ENCODE peak calls at places on chromosomes 3 and 15, in five cellular contexts. One of them, this sample, is unnamed.

GRCh38 chr3:126360714-126361060 is 3.5 kb upstream of the KLF15 start:
- DNase-seq in ovary: peak
- DNase-seq in fibroblast of mammary gland: no peak
- DNase-seq in SK-N-SH: no peak
- DNase-seq in cardiac muscle cell: no peak
- DNase-seq in this sample: peak

GRCh38 chr3:146585156-146585555 is 20.0 kb downstream of the PLSCR5 start:
- DNase-seq in ovary: no peak
- DNase-seq in fibroblast of mammary gland: no peak
- DNase-seq in SK-N-SH: no peak
- DNase-seq in cardiac muscle cell: no peak
- DNase-seq in this sample: no peak

GRCh38 chr3:47761046-47761445 is 20.6 kb downstream of the SMARCC1 start:
- DNase-seq in ovary: no peak
- DNase-seq in fibroblast of mammary gland: no peak
- DNase-seq in SK-N-SH: no peak
- DNase-seq in cardiac muscle cell: no peak
- DNase-seq in this sample: no peak

GRCh38 chr3:108099203-108099602 is 8.4 kb upstream of the CD47 start:
- DNase-seq in ovary: no peak
- DNase-seq in fibroblast of mammary gland: peak
- DNase-seq in SK-N-SH: no peak
- DNase-seq in cardiac muscle cell: no peak
- DNase-seq in this sample: no peak

GRCh38 chr3:70851066-70851465 is 538.6 kb upstream of the MDFIC2 start:
- DNase-seq in ovary: no peak
- DNase-seq in fibroblast of mammary gland: peak
- DNase-seq in SK-N-SH: no peak
- DNase-seq in cardiac muscle cell: no peak
- DNase-seq in this sample: no peak

GRCh38 chr3:158313344-158313927 is 203.5 kb downstream of the RSRC1 start:
- DNase-seq in ovary: no peak
- DNase-seq in fibroblast of mammary gland: peak
- DNase-seq in SK-N-SH: peak
- DNase-seq in cardiac muscle cell: peak
- DNase-seq in this sample: no peak

GRCh38 chr3:161231861-161232260 is 10.8 kb downstream of the NMD3 start:
- DNase-seq in ovary: no peak
- DNase-seq in fibroblast of mammary gland: no peak
- DNase-seq in SK-N-SH: no peak
- DNase-seq in cardiac muscle cell: no peak
- DNase-seq in this sample: no peak

GRCh38 chr3:81891496-81891895 is 130.1 kb upstream of the GBE1 start:
- DNase-seq in ovary: no peak
- DNase-seq in fibroblast of mammary gland: no peak
- DNase-seq in SK-N-SH: no peak
- DNase-seq in cardiac muscle cell: no peak
- DNase-seq in this sample: no peak

GRCh38 chr15:99550077-99550476 is 15.7 kb upstream of the MEF2A start:
- DNase-seq in ovary: no peak
- DNase-seq in fibroblast of mammary gland: no peak
- DNase-seq in SK-N-SH: no peak
- DNase-seq in cardiac muscle cell: no peak
- DNase-seq in this sample: no peak

GRCh38 chr3:132134611-132135010 is 99.8 kb upstream of the CPNE4 start:
- DNase-seq in ovary: no peak
- DNase-seq in fibroblast of mammary gland: peak
- DNase-seq in SK-N-SH: no peak
- DNase-seq in cardiac muscle cell: no peak
- DNase-seq in this sample: no peak

GRCh38 chr3:136074546-136074945 is 109.0 kb downstream of the PPP2R3A start:
- DNase-seq in ovary: no peak
- DNase-seq in fibroblast of mammary gland: peak
- DNase-seq in SK-N-SH: no peak
- DNase-seq in cardiac muscle cell: no peak
- DNase-seq in this sample: no peak

GRCh38 chr3:32794487-32795308 is 23.1 kb upstream of the TRIM71 start:
- DNase-seq in ovary: no peak
- DNase-seq in fibroblast of mammary gland: peak
- DNase-seq in SK-N-SH: no peak
- DNase-seq in cardiac muscle cell: peak
- DNase-seq in this sample: peak

GRCh38 chr3:35042210-35042960 is 596.9 kb upstream of the ARPP21 start:
- DNase-seq in ovary: no peak
- DNase-seq in fibroblast of mammary gland: no peak
- DNase-seq in SK-N-SH: no peak
- DNase-seq in cardiac muscle cell: no peak
- DNase-seq in this sample: no peak

GRCh38 chr3:131193671-131194291 is 167.1 kb downstream of the NEK11 start:
- DNase-seq in ovary: no peak
- DNase-seq in fibroblast of mammary gland: no peak
- DNase-seq in SK-N-SH: peak
- DNase-seq in cardiac muscle cell: no peak
- DNase-seq in this sample: no peak

GRCh38 chr15:84982301-84982920 is 755 bp downstream of the PDE8A start:
- DNase-seq in ovary: peak
- DNase-seq in fibroblast of mammary gland: peak
- DNase-seq in SK-N-SH: no peak
- DNase-seq in cardiac muscle cell: peak
- DNase-seq in this sample: peak

GRCh38 chr15:68843425-68844311 is 23.0 kb upstream of the ANP32A start:
- DNase-seq in ovary: no peak
- DNase-seq in fibroblast of mammary gland: peak
- DNase-seq in SK-N-SH: peak
- DNase-seq in cardiac muscle cell: peak
- DNase-seq in this sample: no peak

GRCh38 chr3:74844428-74844827 is 230.0 kb upstream of the CNTN3 start:
- DNase-seq in ovary: no peak
- DNase-seq in fibroblast of mammary gland: no peak
- DNase-seq in SK-N-SH: no peak
- DNase-seq in cardiac muscle cell: no peak
- DNase-seq in this sample: no peak

GRCh38 chr3:181555681-181556080 is 156.0 kb upstream of the SOX2 start:
- DNase-seq in ovary: no peak
- DNase-seq in fibroblast of mammary gland: no peak
- DNase-seq in SK-N-SH: no peak
- DNase-seq in cardiac muscle cell: no peak
- DNase-seq in this sample: no peak

GRCh38 chr15:91222052-91222451 is 122.0 kb downstream of the SV2B start:
- DNase-seq in ovary: no peak
- DNase-seq in fibroblast of mammary gland: no peak
- DNase-seq in SK-N-SH: no peak
- DNase-seq in cardiac muscle cell: no peak
- DNase-seq in this sample: no peak

GRCh38 chr3:187006884-187007630 is 76.7 kb downstream of the ST6GAL1 start:
- DNase-seq in ovary: no peak
- DNase-seq in fibroblast of mammary gland: no peak
- DNase-seq in SK-N-SH: no peak
- DNase-seq in cardiac muscle cell: no peak
- DNase-seq in this sample: no peak

GRCh38 chr3:159158213-159158612 is 356.4 kb downstream of the MFSD1 start:
- DNase-seq in ovary: no peak
- DNase-seq in fibroblast of mammary gland: peak
- DNase-seq in SK-N-SH: no peak
- DNase-seq in cardiac muscle cell: no peak
- DNase-seq in this sample: no peak

GRCh38 chr3:15636028-15636709 is 34.6 kb downstream of the BTD start:
- DNase-seq in ovary: no peak
- DNase-seq in fibroblast of mammary gland: peak
- DNase-seq in SK-N-SH: no peak
- DNase-seq in cardiac muscle cell: no peak
- DNase-seq in this sample: no peak

GRCh38 chr3:172708905-172709775 is 1.7 kb downstream of the NCEH1 start:
- DNase-seq in ovary: no peak
- DNase-seq in fibroblast of mammary gland: no peak
- DNase-seq in SK-N-SH: no peak
- DNase-seq in cardiac muscle cell: no peak
- DNase-seq in this sample: no peak

GRCh38 chr3:150779402-150779858 is 16.5 kb upstream of the SIAH2 start:
- DNase-seq in ovary: no peak
- DNase-seq in fibroblast of mammary gland: no peak
- DNase-seq in SK-N-SH: peak
- DNase-seq in cardiac muscle cell: no peak
- DNase-seq in this sample: no peak

GRCh38 chr15:89829161-89829560 is 14.5 kb upstream of the ANPEP start:
- DNase-seq in ovary: no peak
- DNase-seq in fibroblast of mammary gland: no peak
- DNase-seq in SK-N-SH: no peak
- DNase-seq in cardiac muscle cell: no peak
- DNase-seq in this sample: no peak

GRCh38 chr3:118080886-118081285 is 953.8 kb downstream of the IGSF11 start:
- DNase-seq in ovary: no peak
- DNase-seq in fibroblast of mammary gland: no peak
- DNase-seq in SK-N-SH: no peak
- DNase-seq in cardiac muscle cell: no peak
- DNase-seq in this sample: no peak

GRCh38 chr3:165837058-165837525 is at the start of gene BCHE:
- DNase-seq in ovary: no peak
- DNase-seq in fibroblast of mammary gland: peak
- DNase-seq in SK-N-SH: no peak
- DNase-seq in cardiac muscle cell: peak
- DNase-seq in this sample: no peak

GRCh38 chr15:58524247-58524646 is 92.5 kb downstream of the LIPC start:
- DNase-seq in ovary: no peak
- DNase-seq in fibroblast of mammary gland: no peak
- DNase-seq in SK-N-SH: no peak
- DNase-seq in cardiac muscle cell: no peak
- DNase-seq in this sample: no peak

GRCh38 chr3:123447749-123448502 is 964 bp downstream of the ADCY5 start:
- DNase-seq in ovary: peak
- DNase-seq in fibroblast of mammary gland: no peak
- DNase-seq in SK-N-SH: peak
- DNase-seq in cardiac muscle cell: peak
- DNase-seq in this sample: no peak

GRCh38 chr3:157837341-157837740 is 268.9 kb downstream of the SHOX2 start:
- DNase-seq in ovary: no peak
- DNase-seq in fibroblast of mammary gland: no peak
- DNase-seq in SK-N-SH: no peak
- DNase-seq in cardiac muscle cell: no peak
- DNase-seq in this sample: no peak

GRCh38 chr3:66483006-66483928 is 17.6 kb downstream of the LRIG1 start:
- DNase-seq in ovary: peak
- DNase-seq in fibroblast of mammary gland: peak
- DNase-seq in SK-N-SH: peak
- DNase-seq in cardiac muscle cell: no peak
- DNase-seq in this sample: no peak

GRCh38 chr15:32718082-32718821 is 448 bp downstream of the GREM1 start:
- DNase-seq in ovary: no peak
- DNase-seq in fibroblast of mammary gland: peak
- DNase-seq in SK-N-SH: peak
- DNase-seq in cardiac muscle cell: peak
- DNase-seq in this sample: no peak

GRCh38 chr3:86845731-86846130 is 145.2 kb downstream of the VGLL3 start:
- DNase-seq in ovary: no peak
- DNase-seq in fibroblast of mammary gland: no peak
- DNase-seq in SK-N-SH: no peak
- DNase-seq in cardiac muscle cell: no peak
- DNase-seq in this sample: no peak

GRCh38 chr15:56058986-56059385 is 65.6 kb upstream of the NEDD4 start:
- DNase-seq in ovary: no peak
- DNase-seq in fibroblast of mammary gland: no peak
- DNase-seq in SK-N-SH: no peak
- DNase-seq in cardiac muscle cell: no peak
- DNase-seq in this sample: no peak

GRCh38 chr3:87541711-87542110 is 265.3 kb upstream of the POU1F1 start:
- DNase-seq in ovary: no peak
- DNase-seq in fibroblast of mammary gland: no peak
- DNase-seq in SK-N-SH: no peak
- DNase-seq in cardiac muscle cell: no peak
- DNase-seq in this sample: no peak

GRCh38 chr15:85008474-85009260 is 27.0 kb downstream of the PDE8A start:
- DNase-seq in ovary: no peak
- DNase-seq in fibroblast of mammary gland: no peak
- DNase-seq in SK-N-SH: no peak
- DNase-seq in cardiac muscle cell: no peak
- DNase-seq in this sample: no peak

GRCh38 chr3:61899700-61900462 is 338.5 kb downstream of the PTPRG start:
- DNase-seq in ovary: no peak
- DNase-seq in fibroblast of mammary gland: no peak
- DNase-seq in SK-N-SH: no peak
- DNase-seq in cardiac muscle cell: no peak
- DNase-seq in this sample: no peak

GRCh38 chr3:177968891-177969290 is 567.3 kb upstream of the KCNMB2 start:
- DNase-seq in ovary: no peak
- DNase-seq in fibroblast of mammary gland: peak
- DNase-seq in SK-N-SH: no peak
- DNase-seq in cardiac muscle cell: no peak
- DNase-seq in this sample: no peak

GRCh38 chr3:64266983-64267382 is 41.7 kb upstream of the PRICKLE2 start:
- DNase-seq in ovary: no peak
- DNase-seq in fibroblast of mammary gland: no peak
- DNase-seq in SK-N-SH: no peak
- DNase-seq in cardiac muscle cell: no peak
- DNase-seq in this sample: no peak
- H3K4me3 ChIP-seq in ovary: peak
- H3K4me3 ChIP-seq in fibroblast of mammary gland: peak
- H3K4me3 ChIP-seq in SK-N-SH: no peak
- H3K4me3 ChIP-seq in cardiac muscle cell: peak
- H3K4me3 ChIP-seq in this sample: peak

DNA sequence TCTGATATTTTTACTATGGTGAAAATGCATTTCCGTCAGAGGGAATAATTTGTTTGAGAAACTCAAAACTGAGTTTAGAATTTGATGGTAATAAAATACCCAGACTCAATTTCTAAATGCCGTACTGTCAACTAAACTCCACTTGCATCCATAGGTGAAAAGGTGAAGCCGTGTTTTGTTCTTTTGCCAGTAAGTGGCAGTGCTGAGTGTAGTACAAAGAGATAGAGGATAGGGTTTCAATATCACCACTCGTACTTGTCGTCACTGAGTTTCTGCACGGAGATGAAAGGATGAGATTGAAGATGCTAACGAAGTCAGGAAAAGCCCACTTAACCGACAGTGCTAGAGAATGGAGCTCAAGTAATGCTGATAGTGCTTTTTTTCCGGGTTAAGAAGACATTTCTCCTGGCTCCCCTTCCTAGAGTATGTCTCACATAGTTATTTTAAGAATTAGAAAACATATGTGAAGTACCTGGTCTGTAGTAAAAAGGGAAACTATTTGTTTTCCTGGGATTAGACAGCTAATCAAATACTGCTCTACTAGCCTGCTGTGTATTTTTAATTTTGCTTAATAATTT is 345.1 kb downstream of the IL5RA start:
- DNase-seq in ovary: no peak
- DNase-seq in fibroblast of mammary gland: no peak
- DNase-seq in SK-N-SH: peak
- DNase-seq in cardiac muscle cell: peak
- DNase-seq in this sample: no peak
- TF ChIP-seq CTCF in ovary: no peak
- TF ChIP-seq CTCF in fibroblast of mammary gland: no peak
- TF ChIP-seq CTCF in SK-N-SH: no peak
- TF ChIP-seq CTCF in cardiac muscle cell: no peak
- TF ChIP-seq CTCF in this sample: no peak

GRCh38 chr15:64850778-64851502 is 9.2 kb downstream of the PLEKHO2 start:
- DNase-seq in ovary: no peak
- DNase-seq in fibroblast of mammary gland: no peak
- DNase-seq in SK-N-SH: no peak
- DNase-seq in cardiac muscle cell: no peak
- DNase-seq in this sample: no peak
- H3K4me3 ChIP-seq in ovary: no peak
- H3K4me3 ChIP-seq in fibroblast of mammary gland: no peak
- H3K4me3 ChIP-seq in SK-N-SH: no peak
- H3K4me3 ChIP-seq in cardiac muscle cell: no peak
- H3K4me3 ChIP-seq in this sample: no peak

GRCh38 chr3:43759297-43759782 is 68.6 kb downstream of the ABHD5 start:
- DNase-seq in ovary: no peak
- DNase-seq in fibroblast of mammary gland: peak
- DNase-seq in SK-N-SH: no peak
- DNase-seq in cardiac muscle cell: peak
- DNase-seq in this sample: no peak
- TF ChIP-seq CTCF in ovary: no peak
- TF ChIP-seq CTCF in fibroblast of mammary gland: peak
- TF ChIP-seq CTCF in SK-N-SH: peak
- TF ChIP-seq CTCF in cardiac muscle cell: peak
- TF ChIP-seq CTCF in this sample: no peak